ENCODE peak calls at places on chromosomes 2 and 18, in five cellular contexts. W is CD8-positive, alpha-beta memory T cell; D is breast epithelium; S is psoas muscle; O is heart right ventricle. T is an unnamed sample. For H3K36me3 and H3K4me1, the result is how much of the 10 kb centered on the place peaks cover.

GRCh38 chr2:111678161-111678560 is 205.8 kb downstream of the ANAPC1 start:
- DNase-seq in S (no peak), O (no peak), W (no peak), D (no peak), T (no peak)

GRCh38 chr2:117785740-117786139 is 28.8 kb upstream of the DDX18 start:
- DNase-seq in W (peak), D (no peak), O (peak), S (no peak), T (no peak)

GRCh38 chr2:64141711-64142405 is 2.4 kb downstream of the PELI1 start:
- DNase-seq in D (no peak), W (no peak), S (no peak), O (no peak), T (no peak)

GRCh38 chr2:60531638-60532216 is 21.7 kb downstream of the BCL11A start:
- DNase-seq in S (no peak), O (no peak), W (no peak), D (no peak), T (no peak)

GRCh38 chr2:130813722-130814121 is 23.0 kb upstream of the ARHGEF4 start:
- DNase-seq in W (no peak), D (no peak), O (no peak), S (no peak), T (no peak)

GRCh38 chr2:172280820-172281454 is 146.4 kb upstream of the ITGA6 start:
- DNase-seq in D (no peak), W (no peak), S (no peak), O (peak), T (peak)

GRCh38 chr2:105872830-105873229 is 128.1 kb downstream of the NCK2 start:
- DNase-seq in O (no peak), D (no peak), S (peak), W (no peak), T (no peak)

GRCh38 chr18:36314754-36315153 is 17.2 kb downstream of the FHOD3 start:
- DNase-seq in O (no peak), W (no peak), S (no peak), D (no peak), T (no peak)

GRCh38 chr2:236449167-236449586 is 120.4 kb upstream of the ACKR3 start:
- DNase-seq in W (no peak), D (peak), O (no peak), S (no peak), T (no peak)

GRCh38 chr2:204881519-204882111 is 336.3 kb downstream of the PARD3B start:
- DNase-seq in D (no peak), O (no peak), W (no peak), S (no peak), T (no peak)

GRCh38 chr2:117918608-117919007 is 95.3 kb downstream of the CCDC93 start:
- DNase-seq in S (no peak), D (no peak), O (no peak), W (no peak), T (no peak)

GRCh38 chr2:239321596-239322413 is 79.0 kb downstream of the HDAC4 start:
- DNase-seq in D (peak), S (no peak), O (peak), W (no peak), T (no peak)

DNA sequence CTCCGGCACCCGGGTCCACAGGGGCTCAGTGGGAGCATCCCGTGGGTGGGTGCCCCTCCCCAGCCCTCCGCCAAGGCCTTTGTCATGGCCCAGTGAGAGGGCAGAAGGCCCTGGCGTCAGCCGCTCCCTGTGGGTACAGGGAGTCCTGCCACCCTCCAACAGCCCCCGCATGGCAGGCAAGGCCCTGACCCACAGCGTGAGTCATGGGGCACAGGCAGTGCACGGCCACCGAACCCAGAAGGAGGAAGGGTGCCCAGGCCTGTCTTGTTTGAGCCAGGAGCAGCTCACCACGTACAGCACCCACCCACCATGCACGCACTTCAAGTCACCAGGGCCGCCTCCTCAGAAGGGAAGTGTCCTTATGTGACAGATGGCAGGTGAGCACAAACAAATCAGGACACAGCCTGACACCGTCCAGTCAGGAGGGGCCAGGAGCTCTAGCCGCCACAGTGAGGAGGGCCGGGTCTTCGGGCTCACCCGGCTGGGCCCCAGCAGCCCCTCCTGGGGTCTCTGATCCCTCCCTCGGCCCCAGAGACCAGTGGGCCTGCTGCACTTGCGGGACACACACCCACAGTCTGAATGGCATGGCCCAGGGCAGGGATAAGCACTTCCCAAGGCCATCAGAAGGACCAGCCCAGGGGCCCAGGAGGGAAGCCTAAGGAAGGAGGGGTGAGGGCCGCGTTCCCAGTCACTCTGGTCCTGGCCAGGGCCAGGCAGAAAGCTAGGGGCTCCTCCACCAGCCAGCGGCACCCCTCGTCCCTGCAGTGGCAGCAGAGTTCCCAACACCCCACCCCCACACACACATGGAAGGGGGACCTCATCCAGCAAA is 25.8 kb downstream of the BIN1 start:
- DNase-seq in D (no peak), W (peak), S (peak), O (no peak), T (no peak)
- H3K4me3 ChIP-seq in D (no peak), W (peak), S (peak), O (no peak), T (no peak)

DNA sequence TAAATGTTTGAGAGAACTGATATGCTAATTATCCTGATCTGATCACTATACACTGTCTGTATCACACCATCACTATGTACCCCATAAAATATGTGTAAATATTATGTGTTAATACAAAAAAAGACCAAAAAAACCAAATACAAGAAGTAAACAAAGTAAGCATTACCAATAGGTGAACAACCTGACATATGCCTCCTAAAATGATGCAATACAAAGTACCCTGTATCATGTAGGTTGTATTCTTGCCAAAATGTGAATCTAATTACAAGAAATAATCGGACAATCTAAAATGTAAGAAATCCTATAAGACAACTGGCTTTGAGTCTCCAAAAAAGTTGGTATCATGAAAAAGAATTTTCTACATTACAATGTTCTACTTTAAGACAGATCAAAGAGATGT is 7.8 kb downstream of the POLR1A start:
- DNase-seq in W (no peak), D (no peak), O (no peak), S (no peak), T (no peak)
- H3K36me3 ChIP-seq in W (under half), D (under half), O (half or more), S (under half), T (under half)

GRCh38 chr2:20359131-20359530 is 8.5 kb upstream of the PUM2 start:
- DNase-seq in D (no peak), O (no peak), W (no peak), S (no peak), T (no peak)
- H3K4me1 ChIP-seq in D (under half), O (under half), W (under half), S (under half), T (under half)

DNA sequence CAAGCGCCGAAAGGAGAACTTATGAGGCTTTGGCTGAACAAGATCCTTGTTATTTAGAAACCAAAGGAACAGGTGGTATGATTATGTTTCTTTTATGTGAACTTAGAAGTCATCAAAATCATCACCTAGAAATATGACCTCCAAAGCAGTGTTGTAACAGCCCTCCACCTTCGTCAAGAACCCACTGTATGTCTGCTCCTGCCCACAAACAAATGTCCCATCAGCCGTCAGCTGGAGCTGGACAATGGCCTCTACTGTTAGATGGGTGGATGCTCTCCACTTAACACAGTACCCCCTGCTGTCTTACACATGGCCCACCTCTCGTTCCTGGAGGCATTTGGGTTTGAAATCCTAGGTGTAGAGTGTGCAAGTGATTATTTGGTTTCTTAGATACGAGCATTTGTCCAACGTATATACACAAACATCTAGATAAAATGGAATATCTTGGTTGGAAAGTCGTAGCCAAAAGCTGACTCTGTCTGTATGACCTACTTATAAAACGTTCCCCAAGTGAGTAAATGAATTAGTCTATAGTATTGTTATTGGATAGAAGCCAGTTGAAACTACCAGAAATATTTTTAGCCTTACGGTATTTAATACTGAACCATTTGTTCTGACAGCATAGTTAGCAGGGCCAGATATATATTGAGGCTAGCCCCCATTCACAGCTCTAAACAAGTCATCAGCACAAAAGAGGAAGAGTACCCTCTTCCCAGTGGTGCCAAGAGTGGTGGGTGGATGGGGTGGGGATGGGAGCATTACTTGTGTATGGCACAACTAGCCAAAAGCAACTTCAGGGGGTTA is 113.1 kb downstream of the CRIM1 start:
- DNase-seq in W (no peak), D (no peak), O (no peak), S (no peak), T (no peak)
- H3K4me3 ChIP-seq in W (no peak), D (no peak), O (no peak), S (no peak), T (no peak)

GRCh38 chr2:37020887-37021796 is 54.8 kb upstream of the STRN start:
- DNase-seq in S (no peak), W (no peak), O (no peak), D (no peak), T (no peak)

GRCh38 chr2:37026050-37026449 is 58.1 kb downstream of the HEATR5B start:
- DNase-seq in D (no peak), S (no peak), W (no peak), O (no peak), T (no peak)

GRCh38 chr2:37020212-37020886 is 54.0 kb upstream of the STRN start:
- DNase-seq in W (no peak), S (peak), D (no peak), O (peak), T (no peak)
- H3K36me3 ChIP-seq in W (under half), S (under half), D (under half), O (half or more), T (under half)

GRCh38 chr2:24945907-24946306 is 25.8 kb downstream of the DNAJC27 start:
- DNase-seq in O (no peak), D (no peak), W (no peak), S (no peak), T (no peak)

GRCh38 chr2:24947758-24948157 is 24.0 kb downstream of the DNAJC27 start:
- DNase-seq in D (no peak), W (no peak), O (no peak), S (no peak), T (no peak)

GRCh38 chr2:24950100-24950499 is 21.7 kb downstream of the DNAJC27 start:
- DNase-seq in D (no peak), O (no peak), S (no peak), W (no peak), T (no peak)

GRCh38 chr2:24943427-24943826 is 23.4 kb upstream of the ADCY3 start:
- DNase-seq in O (no peak), S (no peak), W (no peak), D (no peak), T (no peak)

DNA sequence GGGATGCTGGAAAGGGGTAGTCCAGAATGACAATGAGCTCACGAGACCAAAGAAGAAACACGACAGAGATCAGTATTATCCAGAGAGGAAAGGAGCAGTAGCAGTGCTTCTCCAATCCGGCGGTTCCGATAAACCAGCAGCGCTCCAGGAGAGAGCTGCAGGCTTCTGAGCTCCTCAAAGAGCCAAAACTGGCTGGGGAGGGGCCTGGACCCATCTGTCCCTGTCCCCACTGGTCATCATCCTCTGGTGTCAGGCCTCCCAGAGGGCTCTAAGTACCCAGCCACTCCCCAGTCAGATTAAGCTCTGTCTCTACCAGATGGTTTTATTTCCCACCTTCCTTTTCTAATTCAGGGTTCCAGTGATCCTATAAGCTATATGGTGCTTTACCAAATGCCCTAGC is 23.2 kb downstream of the DNAJC27 start:
- DNase-seq in S (no peak), D (no peak), O (no peak), W (no peak), T (no peak)
- H3K4me1 ChIP-seq in S (under half), D (under half), O (under half), W (under half), T (under half)

DNA sequence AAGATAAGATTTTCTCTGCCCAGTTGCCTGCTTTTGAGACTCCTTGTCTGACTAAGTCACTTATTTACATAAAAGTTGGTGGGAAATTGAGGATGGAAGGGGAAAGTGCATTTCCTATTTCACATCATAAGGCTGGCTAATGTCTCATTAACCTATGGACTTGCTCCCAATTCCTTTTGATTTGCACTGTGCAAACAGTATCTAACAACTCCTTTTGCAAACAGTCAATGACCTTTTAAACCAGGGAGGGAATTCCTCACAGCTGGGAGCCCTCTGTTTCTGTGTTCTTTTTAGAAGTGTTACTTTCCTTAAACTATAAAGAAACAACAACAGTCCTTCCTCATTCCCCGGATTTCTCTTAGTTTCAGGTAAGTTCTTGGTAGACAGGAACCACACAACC is 272.8 kb downstream of the RND3 start:
- DNase-seq in S (no peak), D (no peak), W (no peak), O (no peak), T (no peak)
- H3K4me3 ChIP-seq in S (no peak), D (no peak), W (no peak), O (no peak), T (no peak)

DNA sequence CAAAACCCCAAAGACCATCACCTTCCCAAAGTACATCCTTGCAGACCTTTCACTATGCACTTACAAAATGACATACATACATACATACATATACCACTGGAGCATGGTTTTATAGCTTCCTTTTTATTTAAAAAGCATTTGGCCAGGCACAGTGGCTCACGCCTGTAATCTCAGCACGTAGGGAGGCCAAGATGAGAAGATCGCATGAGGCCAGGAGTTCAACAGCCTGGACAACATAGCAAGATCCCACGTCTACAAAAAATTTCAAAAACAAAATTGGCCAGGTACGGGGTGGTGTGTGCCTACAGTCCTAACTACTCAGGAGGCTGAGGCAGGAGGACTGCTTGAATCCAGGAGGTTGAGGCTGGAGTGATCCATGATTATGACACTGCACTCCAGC is 29.9 kb upstream of the ADAM17 start:
- DNase-seq in O (no peak), S (no peak), D (no peak), W (no peak), T (no peak)
- H3K36me3 ChIP-seq in O (half or more), S (under half), D (under half), W (under half), T (under half)

GRCh38 chr2:10408649-10409579 is 39.2 kb downstream of the ODC1 start:
- DNase-seq in O (peak), D (peak), S (peak), W (peak), T (peak)
- H3K4me1 ChIP-seq in O (half or more), D (under half), S (under half), W (under half), T (half or more)

DNA sequence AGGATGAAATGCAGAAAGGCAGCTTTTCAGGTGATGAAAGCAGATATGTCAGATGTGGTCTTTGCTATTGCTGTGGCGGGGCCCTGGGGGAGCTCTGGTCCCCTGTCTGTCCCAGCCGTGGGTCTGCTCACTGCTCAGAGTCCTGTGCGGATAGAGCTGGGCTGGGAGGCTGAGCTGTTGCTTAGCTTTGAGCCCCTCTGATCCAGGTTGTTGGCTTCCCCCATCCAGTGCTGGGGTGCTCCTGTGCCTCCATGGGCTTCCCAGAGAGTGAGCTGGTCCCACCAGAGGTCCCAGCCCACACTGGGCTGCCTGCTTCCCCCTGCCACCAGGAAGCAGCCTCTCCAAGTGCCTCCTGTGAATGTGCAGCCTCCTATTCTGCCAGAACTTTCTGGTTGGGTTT is 55.4 kb downstream of the SH3RF3 start:
- DNase-seq in O (no peak), W (no peak), D (no peak), S (no peak), T (no peak)
- H3K4me3 ChIP-seq in O (no peak), W (no peak), D (no peak), S (no peak), T (no peak)

T was measured in tibial artery.